ENCODE peak calls at places on chromosomes 11 and 22, in eight cellular contexts. V is K562, X is SK-N-SH, S is HCT116, O is heart right ventricle, R is pancreas, G is breast epithelium, L is RWPE2. H is an unnamed sample. For H3K4me1 and H3K36me3, the result is how much of the 10 kb centered on the place peaks cover.

GRCh38 chr22:45069925-45070324 is 60.1 kb upstream of the PHF21B start:
- DNase-seq in G (no peak), O (no peak), R (no peak), L (no peak), X (no peak), S (no peak), V (no peak), H (no peak)

GRCh38 chr11:46413755-46414465 is 22.3 kb upstream of the CHRM4 start:
- DNase-seq in V (no peak), X (no peak), O (no peak), G (no peak), R (no peak), S (no peak), L (no peak), H (no peak)

GRCh38 chr11:76658231-76658630 is 12.3 kb downstream of the LRRC32 start:
- DNase-seq in V (no peak), L (no peak), R (no peak), G (no peak), X (no peak), O (no peak), S (no peak), H (no peak)

GRCh38 chr11:11931461-11932055 is 76.9 kb downstream of the DKK3 start:
- DNase-seq in R (no peak), L (no peak), S (peak), V (peak), X (peak), G (no peak), O (peak), H (no peak)

GRCh38 chr11:125720781-125721180 is 25.3 kb upstream of the PATE1 start:
- DNase-seq in L (no peak), V (no peak), S (no peak), O (no peak), R (no peak), X (no peak), G (no peak), H (no peak)

GRCh38 chr11:77842451-77843121 is 21.6 kb downstream of the AAMDC start:
- DNase-seq in G (no peak), V (no peak), L (no peak), O (no peak), S (no peak), R (no peak), X (no peak), H (no peak)

GRCh38 chr11:27309064-27309463 is 54.0 kb downstream of the CCDC34 start:
- DNase-seq in O (no peak), V (no peak), X (no peak), G (no peak), R (no peak), S (no peak), L (no peak), H (no peak)

GRCh38 chr11:72069787-72070251 is 10.5 kb downstream of the NUMA1 start:
- DNase-seq in S (peak), R (peak), L (peak), V (no peak), O (peak), X (no peak), G (peak), H (peak)

GRCh38 chr11:16632295-16633200 is 105.9 kb upstream of the C11orf58 start:
- DNase-seq in R (no peak), V (no peak), L (no peak), O (no peak), S (peak), X (no peak), G (no peak), H (no peak)

GRCh38 chr11:43969543-43969942 is 27.1 kb downstream of the C11orf96 start:
- DNase-seq in X (peak), O (peak), S (no peak), G (no peak), V (no peak), L (no peak), R (no peak), H (peak)

GRCh38 chr11:62786318-62787004 is 741 bp upstream of the TMEM179B start:
- DNase-seq in V (peak), X (peak), G (peak), S (peak), L (peak), R (peak), O (peak), H (peak)

GRCh38 chr22:38313384-38313955 is 3.8 kb downstream of the CSNK1E start:
- DNase-seq in O (peak), S (no peak), V (no peak), L (peak), G (no peak), X (no peak), R (no peak), H (peak)

GRCh38 chr11:34223021-34223813 is 117.8 kb downstream of the NAT10 start:
- DNase-seq in G (no peak), O (peak), X (no peak), R (no peak), V (no peak), S (no peak), L (no peak), H (peak)

GRCh38 chr11:106092446-106092845 is 15.0 kb downstream of the AASDHPPT start:
- DNase-seq in X (no peak), S (no peak), V (no peak), G (no peak), O (no peak), R (no peak), L (no peak), H (no peak)

GRCh38 chr22:43535336-43535735 is 123.5 kb downstream of the MPPED1 start:
- DNase-seq in V (no peak), G (no peak), S (no peak), O (no peak), R (no peak), L (no peak), X (no peak), H (no peak)

GRCh38 chr11:96033569-96033968 is 109.7 kb upstream of the MTMR2 start:
- DNase-seq in X (no peak), R (no peak), V (no peak), L (no peak), O (no peak), G (no peak), S (no peak), H (no peak)

GRCh38 chr11:5605849-5606248 is 9.4 kb downstream of the TRIM6 start:
- DNase-seq in X (no peak), L (peak), G (no peak), V (no peak), S (no peak), R (no peak), O (no peak), H (no peak)

GRCh38 chr11:109075976-109076375 is 346.0 kb upstream of the C11orf87 start:
- DNase-seq in G (no peak), V (no peak), R (no peak), S (no peak), X (no peak), O (peak), L (no peak), H (no peak)

GRCh38 chr11:128506999-128507591 is 80.3 kb downstream of the ETS1 start:
- DNase-seq in O (peak), S (no peak), R (peak), X (peak), L (peak), V (no peak), G (peak), H (peak)

GRCh38 chr22:40235418-40235817 is 57.7 kb downstream of the TNRC6B start:
- DNase-seq in O (no peak), V (no peak), R (no peak), S (no peak), X (no peak), L (no peak), G (no peak), H (no peak)

GRCh38 chr22:30602049-30602448 is 4.9 kb upstream of the TCN2 start:
- DNase-seq in S (peak), G (no peak), V (no peak), R (no peak), X (no peak), O (no peak), L (no peak), H (no peak)

GRCh38 chr11:115193931-115194797 is 310.1 kb downstream of the CADM1 start:
- DNase-seq in S (no peak), R (no peak), L (no peak), O (no peak), X (no peak), G (no peak), V (no peak), H (no peak)

GRCh38 chr11:115194798-115195101 is 309.5 kb downstream of the CADM1 start:
- DNase-seq in X (no peak), L (no peak), O (no peak), G (no peak), V (no peak), R (no peak), S (no peak), H (no peak)

GRCh38 chr11:115185931-115186330 is 318.3 kb downstream of the CADM1 start:
- DNase-seq in X (no peak), L (no peak), R (no peak), V (no peak), G (no peak), S (no peak), O (peak), H (no peak)

GRCh38 chr11:115191761-115192160 is 312.5 kb downstream of the CADM1 start:
- DNase-seq in X (no peak), O (no peak), V (no peak), R (no peak), G (no peak), L (no peak), S (no peak), H (no peak)

GRCh38 chr11:115190196-115190595 is 314.0 kb downstream of the CADM1 start:
- DNase-seq in R (no peak), G (no peak), O (no peak), V (no peak), S (no peak), L (no peak), X (no peak), H (no peak)
- H3K4me1 ChIP-seq in R (under half), G (under half), O (under half), V (under half), S (under half), L (under half), X (under half), H (under half)

GRCh38 chr22:27336151-27337090 is 465.1 kb downstream of the MN1 start:
- DNase-seq in S (no peak), G (no peak), L (no peak), O (no peak), V (no peak), X (no peak), R (no peak), H (no peak)
- H3K36me3 ChIP-seq in S (under half), G (under half), L (under half), O (under half), V (under half), X (under half), R (under half), H (under half)

DNA sequence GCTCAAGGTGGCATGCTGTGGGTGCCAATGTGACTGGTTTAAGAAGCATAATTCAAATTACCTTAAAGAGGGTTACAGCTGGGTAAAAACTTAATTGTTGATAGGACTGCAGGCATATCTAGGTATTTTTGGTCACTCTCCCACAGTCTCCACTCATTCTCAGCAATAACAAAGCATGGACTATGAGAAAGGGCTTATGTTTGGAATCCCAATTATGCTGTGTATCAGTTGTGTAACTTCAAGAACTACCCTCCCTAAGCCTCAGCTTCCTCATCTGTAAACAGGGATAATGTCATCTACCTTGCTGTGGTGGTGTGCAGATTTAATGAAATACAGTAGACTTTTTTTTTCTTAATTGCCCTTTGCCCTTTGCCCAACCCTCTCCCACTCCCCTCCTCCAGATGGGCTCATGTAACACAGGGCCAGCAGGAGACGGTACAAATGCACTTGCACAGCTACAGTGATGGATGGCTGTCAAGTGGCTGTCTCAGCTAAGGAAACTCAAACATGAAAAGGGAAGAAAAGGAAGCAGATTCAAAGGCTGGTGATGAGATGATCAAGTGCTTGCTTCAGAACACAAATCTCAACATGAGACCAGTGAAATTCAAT is 37.6 kb downstream of the MAP6 start:
- DNase-seq in L (no peak), X (no peak), R (no peak), S (no peak), V (no peak), G (no peak), O (no peak), H (no peak)
- H3K4me1 ChIP-seq in L (under half), X (half or more), R (under half), S (under half), V (under half), G (under half), O (under half), H (under half)

DNA sequence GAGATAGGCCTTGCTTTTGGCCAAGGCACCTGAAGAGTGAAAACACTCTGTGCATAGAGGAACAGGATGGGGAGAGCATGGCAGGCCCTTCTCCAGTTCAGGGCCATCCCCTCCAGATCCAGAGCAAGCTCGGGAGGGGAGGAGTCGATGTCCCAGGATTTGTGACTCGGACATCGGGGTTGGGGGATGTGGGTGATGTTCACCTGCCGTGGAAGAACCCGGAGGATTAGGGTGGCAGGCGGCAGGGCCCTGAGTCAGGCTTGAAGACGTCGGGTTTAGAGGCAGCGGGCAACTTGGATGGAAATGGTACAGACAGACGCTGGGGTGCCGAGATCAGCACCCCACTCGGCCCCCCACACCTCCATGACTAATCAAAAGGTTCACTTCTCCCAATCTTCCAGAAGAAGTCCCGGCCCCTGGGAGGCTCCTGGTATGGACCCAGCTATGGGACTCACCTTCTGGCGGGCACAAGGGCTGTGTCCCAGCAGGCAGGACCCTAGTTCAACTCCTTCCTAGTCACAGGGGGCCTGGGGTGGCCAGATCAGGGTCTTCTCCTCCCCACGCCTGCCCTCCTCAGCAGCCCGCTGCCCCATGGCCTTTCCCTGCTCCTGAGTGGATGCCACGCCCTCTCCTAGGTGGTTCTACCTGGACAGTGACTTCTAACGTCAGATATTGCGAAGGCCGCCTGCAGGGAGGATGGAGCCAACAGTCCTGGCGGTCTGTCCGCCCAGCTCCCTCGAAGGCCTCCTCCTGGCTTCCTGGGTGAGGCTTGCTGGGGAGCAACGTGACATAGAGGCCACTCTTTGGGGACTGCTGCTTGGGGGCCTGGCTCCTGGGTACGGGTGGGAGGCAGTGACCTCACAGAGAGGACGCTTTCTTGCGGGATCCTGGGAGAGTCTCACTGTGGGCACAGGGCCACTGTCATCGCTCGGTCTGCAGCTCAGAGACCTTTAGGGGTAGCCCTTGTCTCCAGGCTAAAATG is 792.5 kb downstream of the BRD1 start:
- DNase-seq in V (no peak), O (no peak), S (no peak), L (no peak), R (no peak), G (no peak), X (no peak), H (no peak)
- H3K36me3 ChIP-seq in V (under half), O (under half), S (under half), L (under half), R (under half), G (under half), X (under half), H (under half)